ENCODE peak calls at places on chromosome 1, in four cellular contexts. One of them, this sample, is unnamed.

GRCh38 chr1:40300249-40300567 is 16.9 kb downstream of the COL9A2 start:
- DNase-seq in transverse colon: no peak
- DNase-seq in neuronal stem cell: no peak
- DNase-seq in CD8-positive, alpha-beta T cell: no peak
- DNase-seq in this sample: no peak

GRCh38 chr1:14156543-14156942 is 441.9 kb upstream of the KAZN start:
- DNase-seq in neuronal stem cell: no peak
- DNase-seq in CD8-positive, alpha-beta T cell: no peak
- DNase-seq in transverse colon: no peak
- DNase-seq in this sample: no peak

GRCh38 chr1:21933397-21934248 is 3.5 kb downstream of the HSPG2 start:
- DNase-seq in neuronal stem cell: no peak
- DNase-seq in CD8-positive, alpha-beta T cell: no peak
- DNase-seq in transverse colon: peak
- DNase-seq in this sample: no peak

GRCh38 chr1:93448292-93448982 is 519 bp downstream of the FNBP1L start:
- DNase-seq in transverse colon: peak
- DNase-seq in CD8-positive, alpha-beta T cell: no peak
- DNase-seq in neuronal stem cell: peak
- DNase-seq in this sample: peak

GRCh38 chr1:15519625-15520024 is 4.4 kb downstream of the CASP9 start:
- DNase-seq in neuronal stem cell: no peak
- DNase-seq in CD8-positive, alpha-beta T cell: no peak
- DNase-seq in transverse colon: no peak
- DNase-seq in this sample: no peak

GRCh38 chr1:161179698-161180097 is 2.4 kb upstream of the B4GALT3 start:
- DNase-seq in neuronal stem cell: no peak
- DNase-seq in transverse colon: no peak
- DNase-seq in CD8-positive, alpha-beta T cell: no peak
- DNase-seq in this sample: no peak

GRCh38 chr1:150006881-150007401 is 3.6 kb downstream of the OTUD7B start:
- DNase-seq in transverse colon: no peak
- DNase-seq in neuronal stem cell: no peak
- DNase-seq in CD8-positive, alpha-beta T cell: no peak
- DNase-seq in this sample: no peak

GRCh38 chr1:31122101-31122735 is 56.7 kb upstream of the PUM1 start:
- DNase-seq in transverse colon: no peak
- DNase-seq in CD8-positive, alpha-beta T cell: no peak
- DNase-seq in neuronal stem cell: no peak
- DNase-seq in this sample: no peak

GRCh38 chr1:220879509-220880366 is 495 bp downstream of the HLX start:
- DNase-seq in transverse colon: peak
- DNase-seq in neuronal stem cell: no peak
- DNase-seq in CD8-positive, alpha-beta T cell: no peak
- DNase-seq in this sample: no peak

GRCh38 chr1:162081316-162081715 is 11.8 kb downstream of the NOS1AP start:
- DNase-seq in neuronal stem cell: no peak
- DNase-seq in transverse colon: no peak
- DNase-seq in CD8-positive, alpha-beta T cell: no peak
- DNase-seq in this sample: no peak

GRCh38 chr1:157133431-157133830 is 4.8 kb downstream of the ETV3 start:
- DNase-seq in transverse colon: no peak
- DNase-seq in neuronal stem cell: no peak
- DNase-seq in CD8-positive, alpha-beta T cell: peak
- DNase-seq in this sample: peak
- H3K27ac ChIP-seq in transverse colon: no peak
- H3K27ac ChIP-seq in neuronal stem cell: no peak
- H3K27ac ChIP-seq in CD8-positive, alpha-beta T cell: no peak
- H3K27ac ChIP-seq in this sample: no peak

DNA sequence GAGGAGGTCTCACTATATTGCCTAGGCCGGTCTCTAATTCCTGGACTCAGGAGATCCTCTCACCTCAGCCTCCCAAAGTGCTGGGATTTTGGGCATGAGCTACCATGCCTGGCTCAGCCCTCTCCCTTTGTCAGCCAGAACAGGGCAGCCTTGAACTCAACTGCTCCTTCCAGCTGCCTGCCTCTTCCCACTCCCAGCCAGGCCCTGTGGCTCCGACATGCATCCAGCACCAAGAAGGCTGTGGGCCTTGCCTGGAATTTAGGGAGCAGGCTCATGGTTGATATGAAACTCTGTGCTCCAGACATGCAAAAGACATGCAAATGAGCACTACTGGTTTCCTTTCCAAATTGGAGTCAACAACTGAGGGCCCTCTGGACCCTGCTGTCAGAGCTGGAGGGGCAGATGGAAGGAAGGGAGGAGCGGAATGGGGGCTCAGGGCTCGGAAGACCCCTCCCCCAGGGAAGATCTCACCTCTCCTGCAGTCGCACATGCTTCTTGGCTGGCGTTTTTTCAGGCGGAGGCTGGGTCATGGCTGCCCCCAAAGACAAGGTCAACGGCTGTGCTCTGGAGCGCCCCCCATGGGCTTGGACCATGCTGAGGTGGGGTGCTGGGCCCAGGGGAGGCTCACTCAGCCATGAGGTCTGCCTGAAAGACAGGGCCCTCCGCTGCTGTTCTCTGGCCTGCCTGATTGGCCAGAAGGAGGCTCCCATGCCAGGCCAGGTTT is 1.4 kb downstream of the PTPN7 start:
- DNase-seq in CD8-positive, alpha-beta T cell: no peak
- DNase-seq in transverse colon: no peak
- DNase-seq in neuronal stem cell: no peak
- DNase-seq in this sample: no peak
- H3K4me3 ChIP-seq in CD8-positive, alpha-beta T cell: peak
- H3K4me3 ChIP-seq in transverse colon: peak
- H3K4me3 ChIP-seq in neuronal stem cell: no peak
- H3K4me3 ChIP-seq in this sample: peak

GRCh38 chr1:219812086-219812485 is 116.3 kb downstream of the SLC30A10 start:
- DNase-seq in transverse colon: no peak
- DNase-seq in CD8-positive, alpha-beta T cell: no peak
- DNase-seq in neuronal stem cell: no peak
- DNase-seq in this sample: no peak
- H3K27ac ChIP-seq in transverse colon: no peak
- H3K27ac ChIP-seq in CD8-positive, alpha-beta T cell: no peak
- H3K27ac ChIP-seq in neuronal stem cell: no peak
- H3K27ac ChIP-seq in this sample: no peak

DNA sequence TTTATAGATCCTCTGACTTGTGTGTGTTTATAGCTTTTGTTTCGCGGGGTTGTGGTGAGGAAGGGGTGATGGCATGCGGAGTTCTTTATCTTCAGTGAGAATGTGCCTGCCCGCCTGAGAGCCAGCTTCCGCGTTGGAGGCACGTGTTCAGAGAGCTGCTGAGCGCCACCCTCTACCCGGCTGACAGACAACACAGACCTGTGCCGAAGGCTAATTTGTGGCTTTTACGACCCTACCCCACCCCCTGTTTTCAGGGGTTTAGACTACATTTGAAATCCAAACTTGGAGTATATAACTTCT is 14.4 kb upstream of the CD101 start:
- DNase-seq in neuronal stem cell: no peak
- DNase-seq in transverse colon: peak
- DNase-seq in CD8-positive, alpha-beta T cell: peak
- DNase-seq in this sample: peak
- H3K4me3 ChIP-seq in neuronal stem cell: no peak
- H3K4me3 ChIP-seq in transverse colon: no peak
- H3K4me3 ChIP-seq in CD8-positive, alpha-beta T cell: peak
- H3K4me3 ChIP-seq in this sample: no peak

GRCh38 chr1:66175581-66175980 is 358.4 kb upstream of the SGIP1 start:
- DNase-seq in CD8-positive, alpha-beta T cell: no peak
- DNase-seq in neuronal stem cell: no peak
- DNase-seq in transverse colon: no peak
- DNase-seq in this sample: no peak
- H3K27ac ChIP-seq in CD8-positive, alpha-beta T cell: no peak
- H3K27ac ChIP-seq in neuronal stem cell: no peak
- H3K27ac ChIP-seq in transverse colon: no peak
- H3K27ac ChIP-seq in this sample: no peak

GRCh38 chr1:56451491-56451890 is 127.9 kb downstream of the PLPP3 start:
- DNase-seq in neuronal stem cell: no peak
- DNase-seq in transverse colon: peak
- DNase-seq in CD8-positive, alpha-beta T cell: no peak
- DNase-seq in this sample: peak

GRCh38 chr1:56456426-56457101 is 122.8 kb downstream of the PLPP3 start:
- DNase-seq in transverse colon: no peak
- DNase-seq in CD8-positive, alpha-beta T cell: no peak
- DNase-seq in neuronal stem cell: no peak
- DNase-seq in this sample: no peak

GRCh38 chr1:56453016-56453721 is 126.2 kb downstream of the PLPP3 start:
- DNase-seq in neuronal stem cell: no peak
- DNase-seq in CD8-positive, alpha-beta T cell: no peak
- DNase-seq in transverse colon: no peak
- DNase-seq in this sample: no peak

GRCh38 chr1:56452027-56453011 is 127.0 kb downstream of the PLPP3 start:
- DNase-seq in transverse colon: no peak
- DNase-seq in neuronal stem cell: no peak
- DNase-seq in CD8-positive, alpha-beta T cell: no peak
- DNase-seq in this sample: no peak

GRCh38 chr1:56453722-56454078 is 125.7 kb downstream of the PLPP3 start:
- DNase-seq in CD8-positive, alpha-beta T cell: no peak
- DNase-seq in neuronal stem cell: no peak
- DNase-seq in transverse colon: no peak
- DNase-seq in this sample: no peak
- H3K4me3 ChIP-seq in CD8-positive, alpha-beta T cell: no peak
- H3K4me3 ChIP-seq in neuronal stem cell: no peak
- H3K4me3 ChIP-seq in transverse colon: no peak
- H3K4me3 ChIP-seq in this sample: no peak

GRCh38 chr1:23027352-23027907 is 8.2 kb downstream of the KDM1A start:
- DNase-seq in neuronal stem cell: no peak
- DNase-seq in CD8-positive, alpha-beta T cell: no peak
- DNase-seq in transverse colon: no peak
- DNase-seq in this sample: no peak
- H3K27ac ChIP-seq in neuronal stem cell: no peak
- H3K27ac ChIP-seq in CD8-positive, alpha-beta T cell: no peak
- H3K27ac ChIP-seq in transverse colon: no peak
- H3K27ac ChIP-seq in this sample: no peak

GRCh38 chr1:158117854-158118691 is 62.6 kb upstream of the CD1D start:
- DNase-seq in transverse colon: peak
- DNase-seq in CD8-positive, alpha-beta T cell: peak
- DNase-seq in neuronal stem cell: no peak
- DNase-seq in this sample: peak
- H3K4me3 ChIP-seq in transverse colon: no peak
- H3K4me3 ChIP-seq in CD8-positive, alpha-beta T cell: peak
- H3K4me3 ChIP-seq in neuronal stem cell: no peak
- H3K4me3 ChIP-seq in this sample: no peak

DNA sequence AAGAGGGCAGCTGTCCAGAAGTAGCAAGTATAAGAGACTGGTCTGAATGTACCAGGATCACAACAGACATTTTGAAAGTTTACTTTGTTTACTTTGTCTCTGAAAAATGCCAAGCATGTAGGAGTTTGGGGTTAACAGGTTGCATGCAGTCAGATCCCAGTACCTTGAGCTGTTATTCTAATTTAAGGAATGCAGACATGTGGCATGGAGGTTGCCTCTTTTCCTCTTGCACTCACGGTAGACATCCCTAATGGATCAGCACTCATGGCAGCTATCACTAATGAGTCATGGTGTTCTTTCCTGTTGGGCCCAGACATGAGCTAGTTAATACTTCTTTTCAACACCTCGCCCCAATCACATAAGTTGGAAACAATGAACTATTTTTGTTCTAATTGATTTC is 67.3 kb downstream of the GADD45A start:
- DNase-seq in neuronal stem cell: no peak
- DNase-seq in transverse colon: no peak
- DNase-seq in CD8-positive, alpha-beta T cell: no peak
- DNase-seq in this sample: no peak
- H3K27ac ChIP-seq in neuronal stem cell: no peak
- H3K27ac ChIP-seq in transverse colon: no peak
- H3K27ac ChIP-seq in CD8-positive, alpha-beta T cell: no peak
- H3K27ac ChIP-seq in this sample: no peak

GRCh38 chr1:91541918-91542533 is 41.4 kb downstream of the CDC7 start:
- DNase-seq in transverse colon: no peak
- DNase-seq in neuronal stem cell: no peak
- DNase-seq in CD8-positive, alpha-beta T cell: no peak
- DNase-seq in this sample: no peak
- H3K4me3 ChIP-seq in transverse colon: no peak
- H3K4me3 ChIP-seq in neuronal stem cell: no peak
- H3K4me3 ChIP-seq in CD8-positive, alpha-beta T cell: no peak
- H3K4me3 ChIP-seq in this sample: no peak